ENCODE peak calls at places on chromosomes 6 and 20, in seven cellular contexts. X is endodermal cell, C is body of pancreas, K is stomach, P is aorta, N is OCI-LY7, E is ovary. M is an unnamed sample.

GRCh38 chr6:67886036-67886707 is 748.9 kb upstream of the ADGRB3 start:
- DNase-seq in P (no peak), C (no peak), E (no peak), X (no peak), K (no peak), N (no peak), M (no peak)

GRCh38 chr6:132568611-132569010 is 1.5 kb upstream of the TAAR6 start:
- DNase-seq in X (no peak), K (no peak), P (no peak), E (no peak), C (no peak), N (no peak), M (no peak)

GRCh38 chr6:116577486-116577885 is 6.2 kb downstream of the RWDD1 start:
- DNase-seq in X (no peak), K (no peak), P (no peak), C (no peak), E (no peak), N (no peak), M (no peak)

GRCh38 chr6:35500782-35501181 is 3.9 kb upstream of the TEAD3 start:
- DNase-seq in C (no peak), E (no peak), X (peak; percentile 56), P (no peak), N (no peak), K (no peak), M (no peak)

GRCh38 chr6:163500105-163500504 is 85.6 kb downstream of the QKI start:
- DNase-seq in N (no peak), P (no peak), X (no peak), C (no peak), E (no peak), K (no peak), M (no peak)

GRCh38 chr20:16488086-16488485 is 85.2 kb downstream of the KIF16B start:
- DNase-seq in K (no peak), N (no peak), E (no peak), X (no peak), P (no peak), C (no peak), M (no peak)

GRCh38 chr6:17851720-17852161 is 135.7 kb downstream of the KIF13A start:
- DNase-seq in C (no peak), X (no peak), N (no peak), P (no peak), K (no peak), E (no peak), M (no peak)

GRCh38 chr20:32934580-32934979 is 69.7 kb downstream of the SUN5 start:
- DNase-seq in N (no peak), P (no peak), C (no peak), X (no peak), K (no peak), E (no peak), M (no peak)

GRCh38 chr20:50327666-50328065 is 137.0 kb downstream of the CEBPB start:
- DNase-seq in X (no peak), C (no peak), P (no peak), E (no peak), N (no peak), K (no peak), M (no peak)

GRCh38 chr20:55058938-55059337 is 583.5 kb downstream of the DOK5 start:
- DNase-seq in N (no peak), C (no peak), K (no peak), X (no peak), P (no peak), E (no peak), M (no peak)

GRCh38 chr6:87333591-87334181 is 4.6 kb upstream of the GJB7 start:
- DNase-seq in E (no peak), N (peak; percentile 41), P (no peak), X (no peak), C (no peak), K (no peak), M (no peak)

GRCh38 chr20:10219452-10219791 is 792 bp downstream of the SNAP25 start:
- DNase-seq in X (peak; percentile 94), K (peak; percentile 69), N (peak; percentile 35), C (peak; percentile 80), P (peak; percentile 85), E (peak; percentile 81), M (peak; percentile 78)

GRCh38 chr20:48463916-48464315 is 363.9 kb downstream of the PREX1 start:
- DNase-seq in P (no peak), N (no peak), K (no peak), X (no peak), C (no peak), E (no peak), M (no peak)

GRCh38 chr6:90483116-90483839 is 103.6 kb downstream of the MAP3K7 start:
- DNase-seq in N (no peak), X (peak; percentile 34), E (no peak), P (no peak), K (no peak), C (no peak), M (no peak)

GRCh38 chr6:25601797-25602679 is 50.0 kb upstream of the SCGN start:
- DNase-seq in N (peak; percentile 71), E (no peak), K (no peak), P (no peak), C (no peak), X (no peak), M (no peak)

GRCh38 chr6:45566882-45567281 is 189.1 kb upstream of the SUPT3H start:
- DNase-seq in E (no peak), C (no peak), X (peak; percentile 76), N (no peak), K (no peak), P (no peak), M (no peak)

GRCh38 chr6:131999545-132000146 is 48.5 kb upstream of the CCN2 start:
- DNase-seq in K (no peak), P (no peak), E (no peak), C (no peak), X (no peak), N (peak; percentile 18), M (no peak)

GRCh38 chr20:11153819-11154218 is 480.0 kb upstream of the JAG1 start:
- DNase-seq in X (no peak), P (no peak), N (no peak), E (no peak), K (no peak), C (no peak), M (no peak)

GRCh38 chr20:21017381-21018085 is 88.6 kb downstream of the LINC00237 start:
- DNase-seq in C (no peak), N (no peak), P (no peak), X (no peak), K (no peak), E (no peak), M (no peak)

GRCh38 chr20:63572071-63572787 is 1.8 kb downstream of the HELZ2 start:
- DNase-seq in P (no peak), E (no peak), K (no peak), C (no peak), N (no peak), X (no peak), M (no peak)

GRCh38 chr20:63572788-63573738 is 976 bp downstream of the HELZ2 start:
- DNase-seq in P (no peak), X (peak; percentile 75), E (no peak), N (no peak), K (no peak), C (no peak), M (no peak)

GRCh38 chr20:63568170-63568981 is 5.7 kb downstream of the HELZ2 start:
- DNase-seq in X (no peak), P (no peak), E (no peak), C (no peak), N (no peak), K (no peak), M (no peak)

GRCh38 chr20:63568986-63569949 is 4.8 kb downstream of the HELZ2 start:
- DNase-seq in P (no peak), N (no peak), E (no peak), X (no peak), C (no peak), K (no peak), M (no peak)

GRCh38 chr20:63570281-63571086 is 3.6 kb downstream of the HELZ2 start:
- DNase-seq in X (no peak), P (no peak), E (no peak), N (no peak), K (no peak), C (no peak), M (no peak)
- H3K4me1 ChIP-seq in X (no peaks in the 10 kb centered on the region), P (no peaks in the 10 kb centered on the region), E (peaks cover 5% of the 10 kb centered on the region), N (peaks cover 18% of the 10 kb centered on the region), K (peaks cover 12% of the 10 kb centered on the region), C (peaks cover 21% of the 10 kb centered on the region), M (no peaks in the 10 kb centered on the region)

DNA sequence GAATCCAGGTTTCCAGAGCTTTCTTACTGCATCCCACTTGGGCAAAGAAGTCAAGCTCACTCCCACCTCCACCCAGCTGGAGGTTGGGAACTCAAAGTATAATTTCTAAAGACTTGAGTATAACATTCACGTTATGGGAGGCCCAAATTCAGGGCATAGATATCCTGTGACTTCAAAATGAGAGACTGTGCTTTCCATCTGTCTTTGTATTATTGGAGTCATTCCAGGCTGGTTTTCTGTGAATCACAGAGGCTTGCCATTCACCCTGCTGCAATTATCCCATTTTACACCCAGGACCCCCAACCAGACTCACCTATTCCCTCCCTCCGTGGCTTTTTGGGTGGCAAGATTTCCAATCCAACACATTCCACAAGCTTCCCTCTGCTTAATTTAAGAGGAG is 19.3 kb upstream of the SRC start:
- DNase-seq in X (no peak), K (no peak), E (no peak), C (no peak), P (no peak), N (no peak), M (no peak)
- H3K27ac ChIP-seq in X (no peak overlapping the region), K (peak overlapping the region; percentile 53), E (no peak overlapping the region), C (no peak overlapping the region), P (no peak overlapping the region), N (no peak overlapping the region), M (no peak overlapping the region)

DNA sequence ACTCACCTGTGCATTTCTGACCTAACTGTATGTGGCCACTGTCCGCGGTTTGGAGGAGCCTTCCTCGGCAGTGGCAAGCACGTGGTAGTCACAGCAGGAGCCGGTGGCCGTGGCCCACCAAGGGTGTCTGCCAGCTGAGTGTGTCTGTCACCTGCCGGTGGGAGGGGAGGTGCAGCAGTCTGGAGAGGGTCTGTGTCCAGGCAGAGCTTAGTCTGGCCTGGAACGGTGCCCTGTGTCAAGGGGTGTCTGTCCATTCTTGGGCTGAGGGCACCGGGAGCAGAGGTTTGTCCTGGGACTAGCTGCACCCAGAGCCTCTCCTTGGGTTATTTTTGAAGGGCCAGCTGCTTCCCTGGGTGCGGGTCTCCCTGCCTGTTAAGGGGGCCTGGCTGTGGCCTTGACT is 5.0 kb downstream of the RBM38 start:
- DNase-seq in X (no peak), E (no peak), P (peak; percentile 38), C (no peak), N (no peak), K (no peak), M (peak; percentile 10)
- H3K4me1 ChIP-seq in X (peaks cover 7% of the 10 kb centered on the region), E (peaks cover 44% of the 10 kb centered on the region), P (peaks cover 2% of the 10 kb centered on the region), C (peaks cover 26% of the 10 kb centered on the region), N (peaks cover 84% of the 10 kb centered on the region), K (peaks cover 84% of the 10 kb centered on the region), M (peaks cover 5% of the 10 kb centered on the region)

GRCh38 chr6:3750324-3751018 is 1.0 kb downstream of the PXDC1 start:
- DNase-seq in E (peak; percentile 89), P (peak; percentile 96), N (no peak), C (peak; percentile 85), X (peak; percentile 82), K (peak; percentile 87), M (peak; percentile 91)

GRCh38 chr6:3751730-3752537 is 421 bp upstream of the PXDC1 start:
- DNase-seq in P (peak; percentile 95), K (peak; percentile 80), X (peak; percentile 92), C (peak; percentile 85), N (no peak), E (peak; percentile 91), M (peak; percentile 93)

GRCh38 chr6:3751019-3751729 is at the start of gene PXDC1:
- DNase-seq in P (peak; percentile 70), X (peak; percentile 75), E (peak; percentile 30), K (no peak), N (no peak), C (peak; percentile 35), M (no peak)

GRCh38 chr6:3753228-3753795 is 1.8 kb upstream of the PXDC1 start:
- DNase-seq in X (no peak), K (no peak), N (no peak), C (no peak), E (no peak), P (no peak), M (peak; percentile 10)

GRCh38 chr6:3752538-3753227 is 1.2 kb upstream of the PXDC1 start:
- DNase-seq in N (no peak), X (peak; percentile 40), K (no peak), E (no peak), P (no peak), C (no peak), M (no peak)
- H3K27ac ChIP-seq in N (no peak overlapping the region), X (no peak overlapping the region), K (peak overlapping the region; percentile 96), E (peak overlapping the region; percentile 89), P (peak overlapping the region; percentile 99), C (peak overlapping the region; percentile 94), M (peak overlapping the region; percentile 100)

M was measured in right lobe of liver.